ENCODE peak calls at places on chromosomes 7 and 10, in nine cellular contexts. E is H54; C is M059J; G is activated T-helper 2 cell treated with anti-CD3 and anti-CD28 coated beads, Interferon-gamma antibody, Interleukin-2, Interleukin-4, amounts not matched to agents 10 μg/mL and 5 μg/mL and 100 μg/mL, durations not matched to agents 14 hours and 24 hours and 36 hours; N is activated CD8-positive, alpha-beta T cell treated with anti-CD3 and anti-CD28 coated beads for 36 hours; Z is B cell; D is GM13977; S is cortex of kidney; K is kidney tubule cell. T is an unnamed sample.

GRCh38 chr7:125934965-125935364 is 1005.3 kb upstream of the POT1 start:
- DNase-seq in E (no peak), C (no peak), G (no peak), N (no peak), Z (no peak), D (no peak), S (no peak), K (no peak), T (no peak)

GRCh38 chr10:99654791-99655190 is 4.5 kb upstream of the ENTPD7 start:
- DNase-seq in E (no peak), C (peak; percentile 67), G (no peak), N (no peak), Z (no peak), D (no peak), S (no peak), K (no peak), T (no peak)

GRCh38 chr10:121927361-121927840 is 430 bp downstream of the ATE1 start:
- DNase-seq in E (peak; percentile 43), C (peak; percentile 65), G (no peak), N (peak; percentile 49), Z (no peak), D (peak; percentile 63), S (no peak), K (peak; percentile 83), T (peak; percentile 34)

GRCh38 chr7:85730016-85730415 is 543.2 kb upstream of the SEMA3D start:
- DNase-seq in E (no peak), C (no peak), G (no peak), N (no peak), Z (no peak), D (no peak), S (no peak), K (no peak), T (no peak)

GRCh38 chr10:133013478-133013877 is 71.1 kb upstream of the CFAP46 start:
- DNase-seq in E (no peak), C (no peak), G (no peak), N (no peak), Z (no peak), D (no peak), S (no peak), K (peak; percentile 71), T (no peak)

GRCh38 chr7:98049034-98049433 is 57.6 kb upstream of the LMTK2 start:
- DNase-seq in E (no peak), C (peak; percentile 74), G (no peak), N (no peak), Z (no peak), D (no peak), S (no peak), K (peak; percentile 71), T (no peak)

GRCh38 chr7:19202599-19202998 is 57.4 kb upstream of the FERD3L start:
- DNase-seq in E (no peak), C (no peak), G (no peak), N (no peak), Z (no peak), D (no peak), S (no peak), K (no peak), T (no peak)

GRCh38 chr10:119199231-119199992 is 8.0 kb upstream of the GRK5 start:
- DNase-seq in E (peak; percentile 37), C (peak; percentile 69), G (peak; percentile 39), N (peak; percentile 58), Z (peak; percentile 52), D (peak; percentile 63), S (no peak), K (peak; percentile 82), T (peak; percentile 75)

GRCh38 chr7:129144834-129145668 is 544 bp downstream of the TSPAN33 start:
- DNase-seq in E (no peak), C (no peak), G (no peak), N (peak; percentile 37), Z (peak; percentile 76), D (no peak), S (no peak), K (no peak), T (no peak)

GRCh38 chr10:15642095-15642494 is 77.6 kb downstream of the ITGA8 start:
- DNase-seq in E (no peak), C (peak; percentile 49), G (no peak), N (no peak), Z (no peak), D (no peak), S (no peak), K (no peak), T (no peak)

GRCh38 chr7:28551311-28551710 is 139.0 kb downstream of the CREB5 start:
- DNase-seq in E (no peak), C (no peak), G (no peak), N (no peak), Z (no peak), D (no peak), S (no peak), K (no peak), T (no peak)